ENCODE peak calls at places on chromosomes 2 and 18, in ten cellular contexts. W, G, J, I, T, H, L, R, E and Y are unnamed samples.

GRCh38 chr2:159875083-159875482 is 77.1 kb upstream of the CD302 start:
- DNase-seq in G (peak), I (peak), T (no peak), R (no peak), L (no peak), W (no peak), J (no peak), H (no peak), E (no peak), Y (no peak)

GRCh38 chr2:168699834-168700417 is 102.5 kb upstream of the NOSTRIN start:
- DNase-seq in I (peak), H (no peak), E (no peak), L (peak), J (peak), T (peak), G (peak), R (peak), W (peak), Y (peak)

GRCh38 chr2:54931473-54931872 is 118.8 kb downstream of the RTN4 start:
- DNase-seq in G (no peak), I (no peak), T (no peak), H (no peak), R (no peak), L (no peak), J (no peak), W (no peak), E (no peak), Y (no peak)

GRCh38 chr2:206083602-206084467 is 2.1 kb downstream of the INO80D start:
- DNase-seq in R (no peak), E (no peak), H (no peak), W (no peak), G (no peak), J (no peak), L (peak), T (no peak), I (peak), Y (no peak)

GRCh38 chr2:56117764-56118163 is 66.0 kb upstream of the CCDC85A start:
- DNase-seq in E (no peak), W (no peak), T (no peak), H (no peak), R (no peak), J (no peak), G (no peak), L (no peak), I (no peak), Y (no peak)

GRCh38 chr2:218005028-218005427 is 2.2 kb upstream of the TNS1 start:
- DNase-seq in G (no peak), L (no peak), R (no peak), J (no peak), E (no peak), W (no peak), T (no peak), I (no peak), H (no peak), Y (no peak)

GRCh38 chr2:172335731-172336130 is 91.7 kb upstream of the ITGA6 start:
- DNase-seq in R (no peak), W (no peak), I (peak), E (no peak), J (no peak), T (no peak), G (no peak), L (no peak), H (no peak), Y (no peak)

GRCh38 chr18:55515946-55516710 is 71.9 kb downstream of the TCF4 start:
- DNase-seq in G (no peak), W (peak), T (no peak), L (peak), H (no peak), R (no peak), I (no peak), E (peak), J (no peak), Y (no peak)

GRCh38 chr18:74902170-74902465 is 304.4 kb downstream of the ZNF407 start:
- DNase-seq in R (no peak), L (no peak), G (no peak), W (no peak), T (no peak), I (no peak), E (no peak), H (no peak), J (no peak), Y (no peak)

GRCh38 chr18:21433436-21433835 is 167.1 kb downstream of the ESCO1 start:
- DNase-seq in H (no peak), T (no peak), J (no peak), R (no peak), W (no peak), E (no peak), G (no peak), L (no peak), I (no peak), Y (no peak)

GRCh38 chr2:2691419-2691818 is 360.3 kb upstream of the MYT1L start:
- DNase-seq in J (no peak), R (no peak), L (no peak), W (no peak), G (no peak), H (no peak), E (no peak), T (no peak), I (no peak), Y (no peak)

GRCh38 chr2:233513953-233514655 is 52.5 kb downstream of the USP40 start:
- DNase-seq in W (no peak), T (no peak), L (no peak), H (no peak), E (no peak), I (no peak), R (no peak), J (no peak), G (no peak), Y (no peak)

GRCh38 chr2:152615177-152615576 is 102.1 kb downstream of the PRPF40A start:
- DNase-seq in R (no peak), H (no peak), L (no peak), G (no peak), J (no peak), I (no peak), E (no peak), W (no peak), T (no peak), Y (no peak)

GRCh38 chr2:24725956-24726355 is 67.2 kb downstream of the PTRHD1 start:
- DNase-seq in H (no peak), J (no peak), W (no peak), G (no peak), I (no peak), L (no peak), T (no peak), E (no peak), R (no peak), Y (no peak)

GRCh38 chr2:60962534-60962933 is 55.0 kb upstream of the PEX13 start:
- DNase-seq in L (no peak), J (no peak), W (no peak), E (no peak), I (no peak), R (no peak), H (no peak), G (no peak), T (no peak), Y (no peak)

GRCh38 chr2:208072250-208072892 is 47.0 kb upstream of the PLEKHM3 start:
- DNase-seq in E (peak), J (peak), G (peak), R (peak), T (peak), H (no peak), W (peak), L (peak), I (peak), Y (no peak)

GRCh38 chr2:175965773-175966172 is 36.3 kb downstream of the LNPK start:
- DNase-seq in E (no peak), H (no peak), G (no peak), J (no peak), R (no peak), L (no peak), T (no peak), W (no peak), I (no peak), Y (no peak)

GRCh38 chr18:6414723-6415362 is at the start of gene L3MBTL4:
- DNase-seq in H (no peak), G (peak), T (peak), L (no peak), I (peak), J (no peak), R (no peak), E (no peak), W (no peak), Y (no peak)

GRCh38 chr2:144914622-144915230 is 394.8 kb upstream of the ZEB2 start:
- DNase-seq in J (no peak), G (no peak), H (no peak), R (no peak), W (no peak), T (no peak), L (no peak), E (peak), I (no peak), Y (peak)

GRCh38 chr2:150482111-150482510 is 5.4 kb downstream of the RND3 start:
- DNase-seq in E (no peak), T (no peak), H (no peak), W (no peak), I (no peak), J (no peak), L (peak), R (no peak), G (no peak), Y (no peak)

GRCh38 chr2:157415632-157416101 is 28.2 kb downstream of the CYTIP start:
- DNase-seq in E (no peak), H (no peak), I (no peak), G (no peak), R (no peak), L (no peak), W (no peak), J (no peak), T (no peak), Y (no peak)

GRCh38 chr18:28185121-28185520 is 8.2 kb upstream of the CDH2 start:
- DNase-seq in I (no peak), J (no peak), L (no peak), T (no peak), E (no peak), W (no peak), H (no peak), G (no peak), R (no peak), Y (no peak)

GRCh38 chr2:219627105-219628100 is at the start of gene SLC4A3:
- DNase-seq in J (no peak), G (peak), W (peak), T (peak), R (no peak), I (no peak), H (no peak), E (no peak), L (peak), Y (no peak)

GRCh38 chr2:8546319-8547283 is 135.3 kb upstream of the ID2 start:
- DNase-seq in J (no peak), T (no peak), E (no peak), H (peak), W (no peak), I (no peak), L (no peak), R (no peak), G (peak), Y (no peak)

GRCh38 chr2:181231886-181232644 is 225.1 kb upstream of the ITGA4 start:
- DNase-seq in G (no peak), L (peak), R (no peak), W (no peak), I (no peak), H (no peak), E (no peak), J (no peak), T (no peak), Y (no peak)

GRCh38 chr18:28961669-28962228 is 784.8 kb upstream of the CDH2 start:
- DNase-seq in L (peak), R (peak), H (no peak), I (peak), J (no peak), W (peak), T (no peak), G (no peak), E (no peak), Y (no peak)

GRCh38 chr2:75522543-75523312 is 38.0 kb downstream of the EVA1A start:
- DNase-seq in H (no peak), I (no peak), L (no peak), W (no peak), E (no peak), G (no peak), J (no peak), T (no peak), R (no peak), Y (no peak)

GRCh38 chr2:240196716-240197438 is 56.4 kb upstream of the OTOS start:
- DNase-seq in T (no peak), J (no peak), H (peak), W (no peak), G (no peak), I (no peak), L (no peak), R (no peak), E (no peak), Y (no peak)

GRCh38 chr2:20674974-20675679 is 8.2 kb downstream of the GDF7 start:
- DNase-seq in G (peak), T (peak), W (peak), J (peak), H (no peak), E (peak), I (no peak), L (peak), R (peak), Y (peak)

GRCh38 chr2:9738718-9739496 is 104.4 kb upstream of the TAF1B start:
- DNase-seq in L (peak), R (no peak), E (no peak), G (peak), I (peak), T (peak), J (no peak), H (no peak), W (peak), Y (no peak)

GRCh38 chr2:31992025-31992566 is 18.7 kb downstream of the MEMO1 start:
- DNase-seq in T (no peak), L (no peak), J (no peak), G (no peak), I (peak), W (no peak), H (no peak), R (no peak), E (no peak), Y (no peak)

DNA sequence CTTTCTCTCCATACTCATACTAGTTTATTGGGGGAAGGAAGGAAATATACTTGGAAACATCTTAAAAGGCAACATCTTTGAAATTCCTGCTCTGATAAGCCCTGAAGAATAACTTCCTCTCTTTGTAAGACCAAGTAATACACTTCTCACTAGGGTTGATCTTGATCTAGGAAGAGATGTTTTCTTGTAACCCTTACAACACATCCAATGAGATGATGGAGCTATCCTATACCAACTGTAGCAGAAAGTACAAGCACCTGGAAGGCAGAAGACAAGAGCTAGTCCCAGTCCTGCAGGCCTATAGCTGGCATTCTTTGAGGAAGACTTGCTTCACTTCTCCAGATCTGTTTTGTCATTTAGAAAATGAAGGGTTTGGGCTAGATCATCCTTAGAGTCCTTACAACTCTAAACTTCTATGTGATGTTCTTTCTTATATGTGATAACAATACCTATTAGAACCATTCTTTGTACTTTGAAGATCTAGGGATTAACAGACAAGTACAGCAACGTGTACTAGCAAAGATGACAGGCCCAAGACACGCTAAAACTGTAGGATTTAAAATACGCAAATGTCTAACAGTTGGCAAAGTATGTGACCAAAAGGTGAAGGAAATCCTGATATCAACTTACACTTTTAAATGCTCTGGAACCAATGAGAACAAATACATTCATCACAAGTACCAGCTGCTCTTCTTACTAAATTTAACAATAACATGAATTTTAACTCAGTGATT is 1.8 kb downstream of the ANKRD44 start:
- DNase-seq in H (no peak), R (no peak), E (no peak), L (peak), T (no peak), J (no peak), G (no peak), I (no peak), W (no peak), Y (no peak)
- H3K4me3 ChIP-seq in H (peak), R (no peak), E (no peak), L (no peak), T (no peak), J (no peak), G (peak), I (peak), W (no peak), Y (no peak)

DNA sequence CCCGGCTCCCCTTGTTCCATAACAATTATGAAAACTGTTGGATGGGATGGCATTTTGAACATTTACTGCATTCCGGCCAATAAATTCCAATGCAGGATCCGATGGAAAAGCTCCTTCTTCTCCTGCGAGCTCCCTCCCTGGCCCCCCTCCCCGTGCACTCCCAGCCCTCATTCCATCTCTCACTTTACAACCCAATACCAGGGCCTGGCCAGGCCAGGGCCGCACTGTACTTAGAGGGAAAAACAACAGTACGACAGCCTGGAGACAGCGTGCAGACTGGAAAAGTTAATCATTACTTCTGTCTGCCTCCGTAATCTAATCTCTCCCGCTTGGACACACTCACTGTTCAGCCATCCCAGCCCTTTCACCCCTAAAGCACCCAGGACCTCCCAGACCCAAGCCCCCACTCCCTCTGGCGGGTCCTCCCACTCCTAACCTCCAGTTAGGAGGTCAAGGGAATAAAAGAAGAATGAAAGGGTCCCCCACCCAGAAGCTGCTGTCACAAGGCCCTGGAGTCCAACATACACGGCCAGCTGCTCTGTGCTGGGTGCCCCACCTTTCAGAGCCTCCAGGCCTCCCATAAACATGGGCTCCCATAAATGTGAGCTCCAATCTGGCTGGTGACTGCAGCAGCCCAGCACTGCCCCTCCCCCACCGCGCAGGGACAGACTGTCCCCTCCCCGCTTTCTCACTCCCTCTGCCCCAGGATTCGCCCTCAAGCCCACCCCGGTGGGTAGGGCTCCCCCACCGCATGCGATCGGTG is 20.6 kb downstream of the SMAD7 start:
- DNase-seq in G (no peak), J (no peak), I (peak), E (peak), W (peak), L (peak), R (no peak), H (no peak), T (peak), Y (no peak)
- H3K4me3 ChIP-seq in G (no peak), J (no peak), I (peak), E (peak), W (peak), L (peak), R (peak), H (no peak), T (no peak), Y (peak)

GRCh38 chr2:238242731-238243495 is 3.1 kb upstream of the HES6 start:
- DNase-seq in G (peak), L (no peak), E (no peak), T (peak), R (no peak), I (peak), J (no peak), W (peak), H (no peak), Y (no peak)

GRCh38 chr2:238239552-238239871 is 326 bp downstream of the HES6 start:
- DNase-seq in E (no peak), R (no peak), J (no peak), T (no peak), L (no peak), G (no peak), H (no peak), I (peak), W (no peak), Y (no peak)

GRCh38 chr2:238241970-238242369 is 2.1 kb upstream of the HES6 start:
- DNase-seq in E (no peak), W (no peak), J (no peak), L (no peak), R (no peak), I (no peak), G (no peak), T (no peak), H (no peak), Y (no peak)

GRCh38 chr2:238239872-238240760 is at the start of gene HES6:
- DNase-seq in L (peak), H (peak), I (peak), E (no peak), R (peak), W (peak), T (peak), G (peak), J (peak), Y (no peak)

GRCh38 chr2:238240761-238241711 is 1.2 kb upstream of the HES6 start:
- DNase-seq in G (peak), J (peak), E (no peak), H (no peak), L (no peak), I (peak), T (peak), R (no peak), W (no peak), Y (no peak)
- H3K4me3 ChIP-seq in G (peak), J (peak), E (no peak), H (peak), L (no peak), I (peak), T (peak), R (no peak), W (no peak), Y (no peak)

DNA sequence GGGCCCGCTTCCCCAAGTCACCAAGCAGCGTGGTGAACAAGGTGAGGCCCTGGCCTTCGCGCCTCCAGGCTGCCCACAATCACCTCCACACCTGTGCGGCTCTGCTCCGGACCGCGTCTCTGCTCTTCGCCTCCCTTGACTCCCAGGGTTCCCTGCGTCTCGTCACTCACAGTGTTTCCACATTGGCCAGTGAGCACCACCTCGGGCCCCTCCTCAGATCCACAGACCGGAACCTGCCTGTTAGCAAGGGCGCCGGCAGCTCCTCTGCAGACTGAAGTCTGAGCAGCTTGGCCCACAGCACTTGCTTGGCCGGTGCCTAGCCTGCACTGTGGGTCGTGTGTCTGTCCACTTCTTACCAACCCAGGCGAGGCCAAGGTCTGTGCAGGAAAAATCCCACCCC is 155.3 kb upstream of the ALKAL2 start:
- DNase-seq in G (no peak), E (no peak), L (no peak), J (no peak), R (no peak), W (no peak), I (no peak), T (no peak), H (no peak), Y (no peak)
- H3K4me3 ChIP-seq in G (no peak), E (no peak), L (no peak), J (no peak), R (no peak), W (no peak), I (no peak), T (no peak), H (no peak), Y (no peak)

DNA sequence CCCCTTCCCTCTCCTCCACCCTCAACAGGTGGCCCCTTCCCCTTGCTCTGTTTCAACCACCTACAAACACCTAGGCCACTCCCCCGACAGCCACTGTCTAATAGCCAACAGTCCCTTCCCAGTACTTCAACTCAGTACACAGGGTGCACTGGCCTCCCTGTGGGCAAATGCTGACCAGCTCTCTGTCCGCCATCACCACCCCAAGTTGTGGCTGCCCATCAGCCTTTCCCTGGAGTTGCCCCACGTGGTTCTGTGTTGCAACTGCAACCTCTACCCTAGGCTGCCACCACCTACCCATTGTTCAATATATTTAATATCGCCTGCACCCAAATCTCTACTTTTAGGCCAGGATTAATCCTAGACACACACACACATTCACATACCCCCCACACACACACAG is 173.5 kb downstream of the MREG start:
- DNase-seq in H (no peak), L (no peak), E (no peak), I (no peak), T (no peak), J (no peak), G (no peak), W (no peak), R (no peak), Y (no peak)
- H3K4me3 ChIP-seq in H (no peak), L (no peak), E (no peak), I (no peak), T (no peak), J (no peak), G (no peak), W (no peak), R (no peak), Y (no peak)